ENCODE peak calls at places on chromosomes 5 and 9, in five cellular contexts. B is HepG2, Q is H9, E is H1, L is A549. R is an unnamed sample.
A peak's percentile ranks its signal among the peaks of the same experiment; 100 is the strongest.

GRCh38 chr9:31119882-31120481 is 1264.5 kb upstream of the ACO1 start:
- DNase-seq in B (peak; percentile 19), Q (peak; percentile 31), E (no peak), L (peak; percentile 21), R (peak; percentile 60)

GRCh38 chr5:179250561-179251225 is 94.6 kb downstream of the ADAMTS2 start:
- DNase-seq in B (no peak), Q (peak; percentile 13), E (no peak), L (no peak), R (no peak)

GRCh38 chr5:28703651-28704260 is 1665.4 kb upstream of the CDH9 start:
- DNase-seq in B (no peak), Q (no peak), E (no peak), L (no peak), R (peak; percentile 6)

GRCh38 chr9:95090871-95091573 is 226.5 kb downstream of the FANCC start:
- DNase-seq in B (no peak), Q (no peak), E (no peak), L (peak; percentile 36), R (no peak)

GRCh38 chr9:134243778-134244467 is 79.6 kb upstream of the RNU6ATAC start:
- DNase-seq in B (no peak), Q (no peak), E (no peak), L (no peak), R (no peak)

GRCh38 chr5:136073714-136074113 is 44.9 kb downstream of the TGFBI start:
- DNase-seq in B (no peak), Q (no peak), E (peak; percentile 38), L (no peak), R (no peak)

GRCh38 chr9:134929560-134930158 is 11.9 kb upstream of the FCN1 start:
- DNase-seq in B (no peak), Q (no peak), E (no peak), L (no peak), R (no peak)

GRCh38 chr5:126811515-126812198 is 34.7 kb downstream of the LMNB1 start:
- DNase-seq in B (no peak), Q (no peak), E (no peak), L (no peak), R (peak; percentile 40)

GRCh38 chr5:162139190-162139589 is 71.6 kb downstream of the GABRG2 start:
- DNase-seq in B (no peak), Q (no peak), E (no peak), L (no peak), R (no peak)

GRCh38 chr5:74243634-74244033 is 396.9 kb downstream of the ENC1 start:
- DNase-seq in B (no peak), Q (no peak), E (no peak), L (no peak), R (no peak)

GRCh38 chr9:75633658-75634057 is 256.8 kb upstream of the PCSK5 start:
- DNase-seq in B (no peak), Q (no peak), E (no peak), L (no peak), R (no peak)

GRCh38 chr5:147576646-147577535 is 67.0 kb upstream of the DPYSL3 start:
- DNase-seq in B (no peak), Q (peak; percentile 60), E (peak; percentile 91), L (peak; percentile 40), R (peak; percentile 47)

GRCh38 chr9:137756045-137756744 is 121.4 kb upstream of the CACNA1B start:
- DNase-seq in B (no peak), Q (no peak), E (no peak), L (no peak), R (no peak)

GRCh38 chr5:178994580-178995340 is at the start of gene GRM6:
- DNase-seq in B (no peak), Q (peak; percentile 56), E (peak; percentile 67), L (no peak), R (peak; percentile 5)

GRCh38 chr9:137816531-137817235 is 60.9 kb upstream of the CACNA1B start:
- DNase-seq in B (no peak), Q (no peak), E (no peak), L (no peak), R (no peak)

GRCh38 chr9:16689352-16689938 is 181.0 kb downstream of the BNC2 start:
- DNase-seq in B (no peak), Q (no peak), E (no peak), L (peak; percentile 21), R (no peak)

GRCh38 chr5:1414311-1415058 is 30.8 kb downstream of the SLC6A3 start:
- DNase-seq in B (no peak), Q (no peak), E (no peak), L (peak; percentile 37), R (no peak)

GRCh38 chr9:8255852-8256251 is 456.3 kb upstream of the DMAC1 start:
- DNase-seq in B (no peak), Q (no peak), E (no peak), L (no peak), R (no peak)

GRCh38 chr5:96408841-96409458 is 24.1 kb downstream of the PCSK1 start:
- DNase-seq in B (no peak), Q (no peak), E (no peak), L (no peak), R (no peak)

GRCh38 chr5:71719092-71719964 is at the start of gene CARTPT:
- DNase-seq in B (no peak), Q (peak; percentile 79), E (peak; percentile 82), L (no peak), R (peak; percentile 72)

GRCh38 chr5:130978475-130978874 is 186.6 kb downstream of the HINT1 start:
- DNase-seq in B (no peak), Q (no peak), E (no peak), L (no peak), R (no peak)

GRCh38 chr5:179486596-179487051 is 63.7 kb upstream of the RUFY1 start:
- DNase-seq in B (no peak), Q (no peak), E (no peak), L (no peak), R (no peak)

GRCh38 chr5:172856336-172856735 is 22.3 kb downstream of the ERGIC1 start:
- DNase-seq in B (no peak), Q (no peak), E (no peak), L (no peak), R (no peak)

GRCh38 chr9:27368317-27368985 is 71.5 kb upstream of the EQTN start:
- DNase-seq in B (no peak), Q (no peak), E (no peak), L (no peak), R (peak; percentile 70)

GRCh38 chr9:78167356-78167755 is 68.5 kb upstream of the CEP78 start:
- DNase-seq in B (no peak), Q (no peak), E (no peak), L (peak; percentile 10), R (peak; percentile 44)

GRCh38 chr9:132644251-132644650 is 25.5 kb downstream of the DDX31 start:
- DNase-seq in B (peak; percentile 48), Q (no peak), E (no peak), L (peak; percentile 38), R (peak; percentile 61)

GRCh38 chr9:38641985-38642864 is 21.8 kb upstream of the ANKRD18A start:
- DNase-seq in B (peak; percentile 17), Q (peak; percentile 56), E (peak; percentile 72), L (peak; percentile 68), R (peak; percentile 63)

GRCh38 chr5:62144395-62145022 is 161.5 kb upstream of the KIF2A start:
- DNase-seq in B (no peak), Q (no peak), E (no peak), L (no peak), R (peak; percentile 65)

GRCh38 chr5:169770109-169770508 is 133.0 kb downstream of the DOCK2 start:
- DNase-seq in B (no peak), Q (no peak), E (no peak), L (no peak), R (no peak)

GRCh38 chr5:169765597-169765996 is 128.5 kb downstream of the DOCK2 start:
- DNase-seq in B (no peak), Q (no peak), E (no peak), L (no peak), R (no peak)

GRCh38 chr5:169765176-169765575 is 128.1 kb downstream of the DOCK2 start:
- DNase-seq in B (no peak), Q (no peak), E (no peak), L (no peak), R (no peak)

GRCh38 chr5:169767938-169768337 is 130.9 kb downstream of the DOCK2 start:
- DNase-seq in B (no peak), Q (no peak), E (no peak), L (no peak), R (no peak)

DNA sequence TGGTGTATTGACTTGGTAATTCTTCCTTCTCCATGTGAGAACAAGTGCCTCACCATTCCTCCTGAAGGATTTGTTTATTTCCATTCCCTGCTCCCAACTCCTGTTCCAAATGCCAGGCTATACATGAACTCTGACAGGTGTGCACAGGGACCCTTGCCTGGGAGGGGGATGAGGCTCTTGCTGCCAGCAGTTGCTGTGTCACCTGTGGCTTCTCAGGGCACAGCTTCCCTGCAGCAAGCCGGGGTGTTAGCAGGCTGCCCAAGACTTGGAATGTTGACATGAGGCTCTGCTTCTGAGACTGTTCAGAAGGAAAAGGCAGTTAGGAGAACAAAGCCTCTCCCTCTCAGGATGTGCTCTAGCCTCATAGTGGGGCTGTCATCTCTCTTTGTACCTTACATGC is 131.3 kb downstream of the DOCK2 start:
- DNase-seq in B (no peak), Q (no peak), E (no peak), L (no peak), R (no peak)
- H3K4me2 ChIP-seq in B (no peak overlapping the region), Q (no peak overlapping the region), E (no peak overlapping the region), L (no peak overlapping the region), R (no peak overlapping the region)

DNA sequence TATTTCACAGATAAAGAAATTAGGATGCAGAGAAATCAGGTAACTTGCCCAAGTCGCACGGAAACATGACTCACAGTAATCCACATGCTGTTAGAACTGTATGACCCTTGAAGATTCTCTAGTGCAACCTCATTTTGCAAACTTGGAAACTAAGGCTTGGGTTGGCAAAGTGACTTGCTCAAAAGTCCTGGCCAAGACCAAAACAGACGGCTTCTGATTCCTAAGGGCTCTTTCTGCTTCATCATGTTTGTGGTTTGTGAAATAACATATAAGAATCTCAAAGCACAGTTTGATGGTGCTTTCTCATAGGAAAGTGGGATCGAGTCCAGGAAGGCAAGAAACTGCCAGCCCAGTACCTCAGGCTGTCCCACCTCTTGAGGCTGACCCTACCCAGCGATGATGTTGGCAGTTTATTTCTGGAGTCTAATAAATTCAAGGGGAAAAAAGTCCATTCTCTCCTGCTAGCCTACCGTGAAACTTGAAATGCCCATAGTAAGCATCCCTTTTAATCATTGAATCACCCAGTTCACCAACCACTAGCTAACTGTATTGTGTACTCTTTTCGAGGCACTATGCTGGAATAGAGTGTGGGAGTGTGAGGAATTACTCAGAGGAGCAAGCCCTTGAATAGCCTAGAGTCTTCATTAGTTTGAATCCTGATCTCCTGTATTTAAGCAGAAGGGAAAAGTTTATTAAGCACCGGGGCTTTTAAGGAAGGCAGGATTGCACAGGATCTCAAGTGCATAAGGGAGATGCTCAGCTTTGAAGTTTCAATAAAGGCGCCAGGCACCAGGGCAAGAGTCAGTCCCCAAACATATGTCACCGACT is 14.1 kb downstream of the CAPSL start:
- DNase-seq in B (no peak), Q (no peak), E (no peak), L (no peak), R (no peak)
- H3K4me2 ChIP-seq in B (no peak overlapping the region), Q (no peak overlapping the region), E (peak overlapping the region; percentile 44), L (peak overlapping the region; percentile 51), R (no peak overlapping the region)

DNA sequence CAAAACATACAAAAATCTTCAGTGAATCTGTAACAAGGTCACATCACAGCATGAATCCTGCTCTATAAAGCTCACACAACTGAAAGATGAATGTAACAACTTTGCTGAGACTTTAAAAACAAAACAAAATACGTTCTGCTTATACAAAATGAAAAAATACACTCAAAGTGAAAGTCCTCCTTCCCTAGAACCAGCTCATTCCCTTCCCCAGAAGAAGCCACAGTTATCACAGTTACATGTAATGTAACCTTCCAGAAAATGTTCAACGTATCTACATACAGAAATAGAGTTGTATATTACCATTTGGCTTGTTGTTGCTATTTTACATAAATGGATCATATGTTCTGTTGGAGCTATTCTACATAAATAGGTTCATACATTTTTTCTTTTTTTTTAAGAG is 2.6 kb downstream of the AUH start:
- DNase-seq in B (no peak), Q (no peak), E (no peak), L (no peak), R (no peak)
- H3K4me2 ChIP-seq in B (peak overlapping the region; percentile 82), Q (no peak overlapping the region), E (no peak overlapping the region), L (no peak overlapping the region), R (no peak overlapping the region)

GRCh38 chr5:139186752-139187326 is 11.3 kb downstream of the SIL1 start:
- DNase-seq in B (no peak), Q (no peak), E (no peak), L (no peak), R (no peak)
- H3K4me2 ChIP-seq in B (no peak overlapping the region), Q (no peak overlapping the region), E (no peak overlapping the region), L (no peak overlapping the region), R (no peak overlapping the region)